ENCODE peak calls at places on chromosomes 12 and 14, in six cellular contexts. One of them, this sample, is unnamed.

GRCh38 chr14:50477760-50478159 is 54.6 kb downstream of the MAP4K5 start:
- DNase-seq in IMR-90: no peak
- DNase-seq in foreskin fibroblast: no peak
- DNase-seq in COR-L47: no peak
- DNase-seq in stimulated activated CD8-positive, alpha-beta memory T cell treated with anti-CD3 and anti-CD28 coated beads, Interleukin-2, amount 100 ng/mL, for 1 hour: no peak
- DNase-seq in left ventricle myocardium superior: no peak
- DNase-seq in this sample: no peak

GRCh38 chr14:105475916-105476845 is 1.6 kb downstream of the CRIP2 start:
- DNase-seq in COR-L47: peak
- DNase-seq in stimulated activated CD8-positive, alpha-beta memory T cell treated with anti-CD3 and anti-CD28 coated beads, Interleukin-2, amount 100 ng/mL, for 1 hour: no peak
- DNase-seq in foreskin fibroblast: no peak
- DNase-seq in left ventricle myocardium superior: peak
- DNase-seq in IMR-90: peak
- DNase-seq in this sample: no peak

GRCh38 chr14:102029956-102030355 is 56.9 kb downstream of the HSP90AA1 start:
- DNase-seq in COR-L47: peak
- DNase-seq in stimulated activated CD8-positive, alpha-beta memory T cell treated with anti-CD3 and anti-CD28 coated beads, Interleukin-2, amount 100 ng/mL, for 1 hour: no peak
- DNase-seq in left ventricle myocardium superior: no peak
- DNase-seq in foreskin fibroblast: no peak
- DNase-seq in IMR-90: peak
- DNase-seq in this sample: no peak

GRCh38 chr12:3333583-3333982 is 157.4 kb upstream of the PRMT8 start:
- DNase-seq in COR-L47: no peak
- DNase-seq in left ventricle myocardium superior: peak
- DNase-seq in IMR-90: no peak
- DNase-seq in foreskin fibroblast: no peak
- DNase-seq in stimulated activated CD8-positive, alpha-beta memory T cell treated with anti-CD3 and anti-CD28 coated beads, Interleukin-2, amount 100 ng/mL, for 1 hour: no peak
- DNase-seq in this sample: no peak

GRCh38 chr14:23577710-23578392 is 739 bp downstream of the JPH4 start:
- DNase-seq in COR-L47: no peak
- DNase-seq in IMR-90: no peak
- DNase-seq in foreskin fibroblast: no peak
- DNase-seq in left ventricle myocardium superior: no peak
- DNase-seq in stimulated activated CD8-positive, alpha-beta memory T cell treated with anti-CD3 and anti-CD28 coated beads, Interleukin-2, amount 100 ng/mL, for 1 hour: no peak
- DNase-seq in this sample: no peak

GRCh38 chr14:101761881-101762529 is 496 bp downstream of the PPP2R5C start:
- DNase-seq in COR-L47: peak
- DNase-seq in stimulated activated CD8-positive, alpha-beta memory T cell treated with anti-CD3 and anti-CD28 coated beads, Interleukin-2, amount 100 ng/mL, for 1 hour: no peak
- DNase-seq in foreskin fibroblast: peak
- DNase-seq in left ventricle myocardium superior: peak
- DNase-seq in IMR-90: no peak
- DNase-seq in this sample: peak

GRCh38 chr14:59630281-59630963 is 53.8 kb upstream of the CCDC175 start:
- DNase-seq in left ventricle myocardium superior: no peak
- DNase-seq in stimulated activated CD8-positive, alpha-beta memory T cell treated with anti-CD3 and anti-CD28 coated beads, Interleukin-2, amount 100 ng/mL, for 1 hour: no peak
- DNase-seq in COR-L47: peak
- DNase-seq in foreskin fibroblast: peak
- DNase-seq in IMR-90: no peak
- DNase-seq in this sample: no peak

GRCh38 chr14:101772770-101773169 is 11.3 kb downstream of the PPP2R5C start:
- DNase-seq in left ventricle myocardium superior: no peak
- DNase-seq in foreskin fibroblast: no peak
- DNase-seq in stimulated activated CD8-positive, alpha-beta memory T cell treated with anti-CD3 and anti-CD28 coated beads, Interleukin-2, amount 100 ng/mL, for 1 hour: no peak
- DNase-seq in IMR-90: no peak
- DNase-seq in COR-L47: no peak
- DNase-seq in this sample: no peak

GRCh38 chr12:19856389-19856788 is 417.1 kb downstream of the AEBP2 start:
- DNase-seq in stimulated activated CD8-positive, alpha-beta memory T cell treated with anti-CD3 and anti-CD28 coated beads, Interleukin-2, amount 100 ng/mL, for 1 hour: no peak
- DNase-seq in left ventricle myocardium superior: no peak
- DNase-seq in IMR-90: peak
- DNase-seq in COR-L47: no peak
- DNase-seq in foreskin fibroblast: no peak
- DNase-seq in this sample: no peak

GRCh38 chr14:22981090-22982012 is 1.0 kb downstream of the AJUBA start:
- DNase-seq in foreskin fibroblast: peak
- DNase-seq in stimulated activated CD8-positive, alpha-beta memory T cell treated with anti-CD3 and anti-CD28 coated beads, Interleukin-2, amount 100 ng/mL, for 1 hour: no peak
- DNase-seq in left ventricle myocardium superior: peak
- DNase-seq in COR-L47: no peak
- DNase-seq in IMR-90: no peak
- DNase-seq in this sample: no peak

GRCh38 chr14:34058510-34058909 is 107.6 kb upstream of the EGLN3 start:
- DNase-seq in COR-L47: no peak
- DNase-seq in IMR-90: no peak
- DNase-seq in foreskin fibroblast: no peak
- DNase-seq in stimulated activated CD8-positive, alpha-beta memory T cell treated with anti-CD3 and anti-CD28 coated beads, Interleukin-2, amount 100 ng/mL, for 1 hour: no peak
- DNase-seq in left ventricle myocardium superior: no peak
- DNase-seq in this sample: no peak

GRCh38 chr12:127389923-127390322 is 877.0 kb upstream of the TMEM132C start:
- DNase-seq in foreskin fibroblast: peak
- DNase-seq in IMR-90: peak
- DNase-seq in stimulated activated CD8-positive, alpha-beta memory T cell treated with anti-CD3 and anti-CD28 coated beads, Interleukin-2, amount 100 ng/mL, for 1 hour: no peak
- DNase-seq in left ventricle myocardium superior: no peak
- DNase-seq in COR-L47: no peak
- DNase-seq in this sample: no peak

GRCh38 chr12:2539938-2540337 is 254.8 kb upstream of the FKBP4 start:
- DNase-seq in left ventricle myocardium superior: peak
- DNase-seq in stimulated activated CD8-positive, alpha-beta memory T cell treated with anti-CD3 and anti-CD28 coated beads, Interleukin-2, amount 100 ng/mL, for 1 hour: no peak
- DNase-seq in foreskin fibroblast: no peak
- DNase-seq in COR-L47: no peak
- DNase-seq in IMR-90: no peak
- DNase-seq in this sample: no peak

GRCh38 chr12:30088259-30088995 is 304.7 kb upstream of the TMTC1 start:
- DNase-seq in foreskin fibroblast: peak
- DNase-seq in COR-L47: no peak
- DNase-seq in IMR-90: no peak
- DNase-seq in stimulated activated CD8-positive, alpha-beta memory T cell treated with anti-CD3 and anti-CD28 coated beads, Interleukin-2, amount 100 ng/mL, for 1 hour: no peak
- DNase-seq in left ventricle myocardium superior: no peak
- DNase-seq in this sample: no peak

GRCh38 chr12:6699259-6699988 is 1.2 kb downstream of the PIANP start:
- DNase-seq in foreskin fibroblast: peak
- DNase-seq in COR-L47: no peak
- DNase-seq in left ventricle myocardium superior: no peak
- DNase-seq in IMR-90: no peak
- DNase-seq in stimulated activated CD8-positive, alpha-beta memory T cell treated with anti-CD3 and anti-CD28 coated beads, Interleukin-2, amount 100 ng/mL, for 1 hour: no peak
- DNase-seq in this sample: no peak

GRCh38 chr12:24396266-24396665 is 446.8 kb upstream of the SOX5 start:
- DNase-seq in foreskin fibroblast: no peak
- DNase-seq in stimulated activated CD8-positive, alpha-beta memory T cell treated with anti-CD3 and anti-CD28 coated beads, Interleukin-2, amount 100 ng/mL, for 1 hour: no peak
- DNase-seq in COR-L47: no peak
- DNase-seq in IMR-90: no peak
- DNase-seq in left ventricle myocardium superior: no peak
- DNase-seq in this sample: no peak

GRCh38 chr14:85463512-85463911 is 66.4 kb upstream of the FLRT2 start:
- DNase-seq in foreskin fibroblast: no peak
- DNase-seq in left ventricle myocardium superior: no peak
- DNase-seq in stimulated activated CD8-positive, alpha-beta memory T cell treated with anti-CD3 and anti-CD28 coated beads, Interleukin-2, amount 100 ng/mL, for 1 hour: no peak
- DNase-seq in IMR-90: no peak
- DNase-seq in COR-L47: no peak
- DNase-seq in this sample: no peak

GRCh38 chr14:61813101-61813596 is 50.9 kb downstream of the SNAPC1 start:
- DNase-seq in foreskin fibroblast: peak
- DNase-seq in COR-L47: no peak
- DNase-seq in IMR-90: no peak
- DNase-seq in left ventricle myocardium superior: no peak
- DNase-seq in stimulated activated CD8-positive, alpha-beta memory T cell treated with anti-CD3 and anti-CD28 coated beads, Interleukin-2, amount 100 ng/mL, for 1 hour: no peak
- DNase-seq in this sample: no peak

GRCh38 chr12:1373887-1374286 is 220.5 kb downstream of the FBXL14 start:
- DNase-seq in stimulated activated CD8-positive, alpha-beta memory T cell treated with anti-CD3 and anti-CD28 coated beads, Interleukin-2, amount 100 ng/mL, for 1 hour: no peak
- DNase-seq in left ventricle myocardium superior: no peak
- DNase-seq in foreskin fibroblast: peak
- DNase-seq in COR-L47: no peak
- DNase-seq in IMR-90: peak
- DNase-seq in this sample: no peak

GRCh38 chr14:104927432-104927816 is 2.7 kb downstream of the PLD4 start:
- DNase-seq in COR-L47: no peak
- DNase-seq in IMR-90: no peak
- DNase-seq in stimulated activated CD8-positive, alpha-beta memory T cell treated with anti-CD3 and anti-CD28 coated beads, Interleukin-2, amount 100 ng/mL, for 1 hour: no peak
- DNase-seq in left ventricle myocardium superior: no peak
- DNase-seq in foreskin fibroblast: no peak
- DNase-seq in this sample: no peak

GRCh38 chr12:113260127-113260526 is 38.9 kb downstream of the TPCN1 start:
- DNase-seq in IMR-90: no peak
- DNase-seq in foreskin fibroblast: no peak
- DNase-seq in stimulated activated CD8-positive, alpha-beta memory T cell treated with anti-CD3 and anti-CD28 coated beads, Interleukin-2, amount 100 ng/mL, for 1 hour: no peak
- DNase-seq in COR-L47: peak
- DNase-seq in left ventricle myocardium superior: no peak
- DNase-seq in this sample: no peak

GRCh38 chr12:108722992-108723766 is 8.1 kb downstream of the CORO1C start:
- DNase-seq in left ventricle myocardium superior: no peak
- DNase-seq in foreskin fibroblast: peak
- DNase-seq in COR-L47: no peak
- DNase-seq in stimulated activated CD8-positive, alpha-beta memory T cell treated with anti-CD3 and anti-CD28 coated beads, Interleukin-2, amount 100 ng/mL, for 1 hour: no peak
- DNase-seq in IMR-90: peak
- DNase-seq in this sample: no peak

GRCh38 chr14:55807992-55808391 is 228.0 kb downstream of the KTN1 start:
- DNase-seq in COR-L47: no peak
- DNase-seq in foreskin fibroblast: no peak
- DNase-seq in stimulated activated CD8-positive, alpha-beta memory T cell treated with anti-CD3 and anti-CD28 coated beads, Interleukin-2, amount 100 ng/mL, for 1 hour: no peak
- DNase-seq in IMR-90: no peak
- DNase-seq in left ventricle myocardium superior: no peak
- DNase-seq in this sample: no peak

GRCh38 chr12:95593266-95593871 is 42.1 kb upstream of the USP44 start:
- DNase-seq in foreskin fibroblast: no peak
- DNase-seq in COR-L47: no peak
- DNase-seq in stimulated activated CD8-positive, alpha-beta memory T cell treated with anti-CD3 and anti-CD28 coated beads, Interleukin-2, amount 100 ng/mL, for 1 hour: no peak
- DNase-seq in left ventricle myocardium superior: peak
- DNase-seq in IMR-90: no peak
- DNase-seq in this sample: no peak

GRCh38 chr14:60093088-60093487 is 1.4 kb downstream of the PCNX4 start:
- DNase-seq in IMR-90: no peak
- DNase-seq in COR-L47: no peak
- DNase-seq in foreskin fibroblast: peak
- DNase-seq in left ventricle myocardium superior: no peak
- DNase-seq in stimulated activated CD8-positive, alpha-beta memory T cell treated with anti-CD3 and anti-CD28 coated beads, Interleukin-2, amount 100 ng/mL, for 1 hour: no peak
- DNase-seq in this sample: no peak